ENCODE peak calls at places on chromosomes 6 and 20, in four cellular contexts. C is K562, L is SK-N-SH, T is HepG2. P is an unnamed sample.

GRCh38 chr6:143529095-143529494 is 17.6 kb upstream of the FUCA2 start:
- DNase-seq in C (no peak), L (peak), T (no peak), P (no peak)

GRCh38 chr20:20426472-20426907 is 58.6 kb downstream of the INSM1 start:
- DNase-seq in C (no peak), L (no peak), T (no peak), P (no peak)

GRCh38 chr6:44045672-44046015 is 81.6 kb downstream of the MRPL14 start:
- DNase-seq in C (no peak), L (peak), T (no peak), P (no peak)

GRCh38 chr6:71262914-71263313 is 25.7 kb upstream of the OGFRL1 start:
- DNase-seq in C (no peak), L (no peak), T (no peak), P (no peak)

GRCh38 chr6:52053038-52053704 is 34.2 kb downstream of the PKHD1 start:
- DNase-seq in C (no peak), L (no peak), T (no peak), P (no peak)

GRCh38 chr6:143757346-143757832 is 79.6 kb downstream of the PHACTR2 start:
- DNase-seq in C (no peak), L (no peak), T (no peak), P (no peak)

GRCh38 chr6:74677463-74677862 is 528.4 kb downstream of the COL12A1 start:
- DNase-seq in C (no peak), L (no peak), T (no peak), P (no peak)

GRCh38 chr20:45611054-45611453 is 18.5 kb upstream of the WFDC10A start:
- DNase-seq in C (no peak), L (no peak), T (no peak), P (no peak)

GRCh38 chr20:17571967-17572638 is 2.2 kb downstream of the DSTN start:
- DNase-seq in C (no peak), L (no peak), T (no peak), P (no peak)

GRCh38 chr20:63065911-63066310 is 59.1 kb upstream of the BHLHE23 start:
- DNase-seq in C (no peak), L (no peak), T (no peak), P (peak)

GRCh38 chr20:8787090-8787489 is 281.8 kb upstream of the PLCB4 start:
- DNase-seq in C (no peak), L (no peak), T (no peak), P (no peak)

GRCh38 chr6:82371799-82372508 is 8.3 kb downstream of the TPBG start:
- DNase-seq in C (no peak), L (no peak), T (no peak), P (no peak)

GRCh38 chr6:56764081-56764566 is 121.4 kb upstream of the DST start:
- DNase-seq in C (no peak), L (peak), T (peak), P (no peak)

GRCh38 chr6:153001767-153002612 is 519 bp downstream of the MTRF1L start:
- DNase-seq in C (peak), L (peak), T (peak), P (no peak)

GRCh38 chr6:89669002-89669401 is 30.5 kb upstream of the LYRM2 start:
- DNase-seq in C (no peak), L (no peak), T (no peak), P (no peak)

GRCh38 chr6:25670793-25671513 is 18.9 kb downstream of the SCGN start:
- DNase-seq in C (no peak), L (no peak), T (no peak), P (no peak)
- TF ChIP-seq FOXJ3 in C (no peak), L (no peak), T (no peak), P (no peak)

GRCh38 chr6:35694462-35694861 is 5.7 kb upstream of the FKBP5 start:
- DNase-seq in C (peak), L (no peak), T (no peak), P (no peak)

GRCh38 chr6:35688605-35689322 is at the start of gene FKBP5:
- DNase-seq in C (peak), L (peak), T (peak), P (peak)

GRCh38 chr6:35690484-35690883 is 1.8 kb upstream of the FKBP5 start:
- DNase-seq in C (no peak), L (no peak), T (no peak), P (no peak)

GRCh38 chr6:35687658-35688604 is 784 bp downstream of the FKBP5 start:
- DNase-seq in C (peak), L (peak), T (no peak), P (peak)

GRCh38 chr6:35691027-35691824 is 2.5 kb upstream of the FKBP5 start:
- DNase-seq in C (no peak), L (no peak), T (no peak), P (no peak)
- TF ChIP-seq FOXJ3 in C (no peak), L (no peak), T (no peak), P (no peak)

DNA sequence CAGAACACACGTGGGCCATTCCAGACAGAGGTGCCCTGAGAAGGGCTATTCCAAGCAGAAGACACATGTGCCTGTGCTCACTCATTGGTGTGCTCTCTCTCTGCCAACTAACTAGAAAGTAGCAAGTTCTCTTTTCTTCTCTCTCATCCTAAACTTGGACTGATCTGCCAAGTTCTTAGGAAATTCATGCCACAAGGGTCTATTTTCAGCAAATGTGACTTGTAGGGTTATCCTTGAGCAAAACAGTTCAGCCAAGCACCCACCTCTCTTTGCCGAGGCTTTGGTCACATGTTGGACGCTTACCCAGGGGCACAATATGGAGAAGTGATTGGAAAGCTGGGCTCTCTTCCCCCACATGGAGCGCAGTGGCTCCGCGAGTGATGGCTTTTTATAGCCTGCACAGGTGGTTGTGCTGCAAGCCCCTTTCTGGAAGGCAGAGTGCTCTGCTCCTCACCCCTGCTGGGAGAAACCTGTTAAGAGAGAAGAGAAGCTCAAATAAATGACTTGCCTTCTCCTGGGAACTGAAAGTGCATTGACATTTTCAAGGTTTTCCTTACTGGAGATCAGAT is 47.7 kb upstream of the FNDC1 start:
- DNase-seq in C (no peak), L (no peak), T (no peak), P (no peak)
- TF ChIP-seq FOXJ3 in C (no peak), L (no peak), T (no peak), P (no peak)

GRCh38 chr6:1687402-1687801 is 77.7 kb downstream of the FOXC1 start:
- DNase-seq in C (no peak), L (no peak), T (no peak), P (no peak)

GRCh38 chr6:1688396-1688795 is 78.7 kb downstream of the FOXC1 start:
- DNase-seq in C (no peak), L (no peak), T (no peak), P (no peak)

GRCh38 chr6:1689141-1689540 is 79.4 kb downstream of the FOXC1 start:
- DNase-seq in C (no peak), L (no peak), T (no peak), P (no peak)

GRCh38 chr6:1686117-1687098 is 76.7 kb downstream of the FOXC1 start:
- DNase-seq in C (no peak), L (peak), T (no peak), P (no peak)
- TF ChIP-seq FOXJ3 in C (no peak), L (no peak), T (no peak), P (no peak)

GRCh38 chr6:33288942-33289783 is at the start of the genes PFDN6 and WDR46:
- DNase-seq in C (peak), L (peak), T (peak), P (peak)
- TF ChIP-seq FOXJ3 in C (no peak), L (no peak), T (peak), P (no peak)

GRCh38 chr6:7604003-7604402 is 14.0 kb downstream of the SNRNP48 start:
- DNase-seq in C (no peak), L (no peak), T (no peak), P (no peak)
- TF ChIP-seq FOXJ3 in C (no peak), L (no peak), T (no peak), P (no peak)

DNA sequence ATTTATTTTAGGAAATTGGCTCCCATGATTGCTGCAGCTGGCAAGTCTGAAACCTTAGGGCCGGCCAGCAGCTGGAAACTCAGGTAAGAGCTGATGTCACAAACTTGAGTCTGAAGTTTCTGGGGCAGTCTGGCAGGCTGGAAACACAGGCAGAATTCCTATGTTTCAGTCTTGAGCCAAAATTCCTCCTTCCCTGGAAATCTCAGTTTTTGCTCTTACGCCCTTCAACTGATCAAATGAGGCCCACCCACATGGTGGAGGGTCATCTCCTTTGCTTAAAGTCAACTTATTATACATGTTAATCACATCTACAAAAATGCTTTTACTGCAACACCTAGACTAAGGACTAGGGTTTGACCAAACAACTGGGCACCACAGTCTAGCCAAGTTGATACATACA is 184.1 kb downstream of the SOD2 start:
- DNase-seq in C (no peak), L (no peak), T (no peak), P (no peak)
- TF ChIP-seq FOXJ3 in C (no peak), L (no peak), T (no peak), P (no peak)

P was measured in WTC11.